ENCODE peak calls at places on chromosome 17, in ten cellular contexts. One of them, this sample, is unnamed.

GRCh38 chr17:42833771-42834422 is 700 bp downstream of the PSME3 start:
- DNase-seq in CD8-positive, alpha-beta memory T cell: no peak
- DNase-seq in pancreas: no peak
- DNase-seq in DND-41: peak; percentile 52
- DNase-seq in GM23248: peak; percentile 46
- DNase-seq in sigmoid colon: no peak
- DNase-seq in tibial nerve: no peak
- DNase-seq in HCT116: no peak
- DNase-seq in heart left ventricle: no peak
- DNase-seq in Karpas-422: no peak
- DNase-seq in this sample: no peak

GRCh38 chr17:39867891-39868553 is at the start of gene ZPBP2:
- DNase-seq in CD8-positive, alpha-beta memory T cell: peak; percentile 51
- DNase-seq in pancreas: no peak
- DNase-seq in DND-41: no peak
- DNase-seq in GM23248: peak; percentile 4
- DNase-seq in sigmoid colon: no peak
- DNase-seq in tibial nerve: no peak
- DNase-seq in HCT116: no peak
- DNase-seq in heart left ventricle: no peak
- DNase-seq in Karpas-422: no peak
- DNase-seq in this sample: peak; percentile 46

GRCh38 chr17:76561332-76561731 is 21.5 kb downstream of the PRCD start:
- DNase-seq in CD8-positive, alpha-beta memory T cell: no peak
- DNase-seq in pancreas: no peak
- DNase-seq in DND-41: no peak
- DNase-seq in GM23248: peak; percentile 5
- DNase-seq in sigmoid colon: no peak
- DNase-seq in tibial nerve: no peak
- DNase-seq in HCT116: no peak
- DNase-seq in heart left ventricle: no peak
- DNase-seq in Karpas-422: no peak
- DNase-seq in this sample: peak; percentile 30

GRCh38 chr17:43410557-43411368 is 12.0 kb downstream of the ARL4D start:
- DNase-seq in CD8-positive, alpha-beta memory T cell: no peak
- DNase-seq in pancreas: no peak
- DNase-seq in DND-41: no peak
- DNase-seq in GM23248: peak; percentile 50
- DNase-seq in sigmoid colon: no peak
- DNase-seq in tibial nerve: no peak
- DNase-seq in HCT116: no peak
- DNase-seq in heart left ventricle: no peak
- DNase-seq in Karpas-422: no peak
- DNase-seq in this sample: no peak

GRCh38 chr17:81966343-81967243 is 5.6 kb upstream of the NOTUM start:
- DNase-seq in CD8-positive, alpha-beta memory T cell: no peak
- DNase-seq in pancreas: peak; percentile 46
- DNase-seq in DND-41: no peak
- DNase-seq in GM23248: no peak
- DNase-seq in sigmoid colon: peak; percentile 80
- DNase-seq in tibial nerve: no peak
- DNase-seq in HCT116: no peak
- DNase-seq in heart left ventricle: peak; percentile 82
- DNase-seq in Karpas-422: peak; percentile 65
- DNase-seq in this sample: peak; percentile 48

GRCh38 chr17:75241996-75242460 is 19.4 kb downstream of the GGA3 start:
- DNase-seq in CD8-positive, alpha-beta memory T cell: peak; percentile 23
- DNase-seq in pancreas: no peak
- DNase-seq in DND-41: no peak
- DNase-seq in GM23248: peak; percentile 84
- DNase-seq in sigmoid colon: no peak
- DNase-seq in tibial nerve: peak; percentile 29
- DNase-seq in HCT116: no peak
- DNase-seq in heart left ventricle: no peak
- DNase-seq in Karpas-422: no peak
- DNase-seq in this sample: no peak

GRCh38 chr17:15469260-15469659 is 1.8 kb upstream of the CDRT4 start:
- DNase-seq in CD8-positive, alpha-beta memory T cell: no peak
- DNase-seq in pancreas: no peak
- DNase-seq in DND-41: no peak
- DNase-seq in GM23248: no peak
- DNase-seq in sigmoid colon: no peak
- DNase-seq in tibial nerve: peak; percentile 25
- DNase-seq in HCT116: no peak
- DNase-seq in heart left ventricle: peak; percentile 75
- DNase-seq in Karpas-422: no peak
- DNase-seq in this sample: no peak

GRCh38 chr17:74466111-74466784 is at the start of gene CD300A:
- DNase-seq in CD8-positive, alpha-beta memory T cell: no peak
- DNase-seq in pancreas: no peak
- DNase-seq in DND-41: peak; percentile 37
- DNase-seq in GM23248: no peak
- DNase-seq in sigmoid colon: no peak
- DNase-seq in tibial nerve: no peak
- DNase-seq in HCT116: no peak
- DNase-seq in heart left ventricle: peak; percentile 80
- DNase-seq in Karpas-422: no peak
- DNase-seq in this sample: no peak

GRCh38 chr17:47895254-47895855 is 681 bp upstream of the SP2 start:
- DNase-seq in CD8-positive, alpha-beta memory T cell: peak; percentile 4
- DNase-seq in pancreas: no peak
- DNase-seq in DND-41: no peak
- DNase-seq in GM23248: peak; percentile 76
- DNase-seq in sigmoid colon: no peak
- DNase-seq in tibial nerve: no peak
- DNase-seq in HCT116: no peak
- DNase-seq in heart left ventricle: peak; percentile 58
- DNase-seq in Karpas-422: peak; percentile 74
- DNase-seq in this sample: no peak

GRCh38 chr17:81011951-81012350 is 20.3 kb downstream of the CHMP6 start:
- DNase-seq in CD8-positive, alpha-beta memory T cell: no peak
- DNase-seq in pancreas: no peak
- DNase-seq in DND-41: no peak
- DNase-seq in GM23248: no peak
- DNase-seq in sigmoid colon: no peak
- DNase-seq in tibial nerve: no peak
- DNase-seq in HCT116: no peak
- DNase-seq in heart left ventricle: no peak
- DNase-seq in Karpas-422: no peak
- DNase-seq in this sample: no peak

GRCh38 chr17:8499614-8500013 is 63.9 kb downstream of the NDEL1 start:
- DNase-seq in CD8-positive, alpha-beta memory T cell: no peak
- DNase-seq in pancreas: no peak
- DNase-seq in DND-41: no peak
- DNase-seq in GM23248: no peak
- DNase-seq in sigmoid colon: no peak
- DNase-seq in tibial nerve: no peak
- DNase-seq in HCT116: no peak
- DNase-seq in heart left ventricle: no peak
- DNase-seq in Karpas-422: no peak
- DNase-seq in this sample: no peak

GRCh38 chr17:2262146-2262587 is 41.4 kb downstream of the SMG6 start:
- DNase-seq in CD8-positive, alpha-beta memory T cell: no peak
- DNase-seq in pancreas: no peak
- DNase-seq in DND-41: no peak
- DNase-seq in GM23248: peak; percentile 90
- DNase-seq in sigmoid colon: no peak
- DNase-seq in tibial nerve: no peak
- DNase-seq in HCT116: no peak
- DNase-seq in heart left ventricle: no peak
- DNase-seq in Karpas-422: no peak
- DNase-seq in this sample: no peak

GRCh38 chr17:49086649-49087048 is 45.9 kb upstream of the B4GALNT2 start:
- DNase-seq in CD8-positive, alpha-beta memory T cell: no peak
- DNase-seq in pancreas: no peak
- DNase-seq in DND-41: no peak
- DNase-seq in GM23248: no peak
- DNase-seq in sigmoid colon: no peak
- DNase-seq in tibial nerve: no peak
- DNase-seq in HCT116: no peak
- DNase-seq in heart left ventricle: no peak
- DNase-seq in Karpas-422: no peak
- DNase-seq in this sample: no peak

GRCh38 chr17:49086316-49086605 is 46.3 kb upstream of the B4GALNT2 start:
- DNase-seq in CD8-positive, alpha-beta memory T cell: no peak
- DNase-seq in pancreas: no peak
- DNase-seq in DND-41: no peak
- DNase-seq in GM23248: no peak
- DNase-seq in sigmoid colon: no peak
- DNase-seq in tibial nerve: no peak
- DNase-seq in HCT116: no peak
- DNase-seq in heart left ventricle: no peak
- DNase-seq in Karpas-422: no peak
- DNase-seq in this sample: peak; percentile 74

GRCh38 chr17:49090885-49091594 is 41.5 kb upstream of the B4GALNT2 start:
- DNase-seq in CD8-positive, alpha-beta memory T cell: no peak
- DNase-seq in pancreas: no peak
- DNase-seq in DND-41: no peak
- DNase-seq in GM23248: no peak
- DNase-seq in sigmoid colon: no peak
- DNase-seq in tibial nerve: no peak
- DNase-seq in HCT116: no peak
- DNase-seq in heart left ventricle: no peak
- DNase-seq in Karpas-422: no peak
- DNase-seq in this sample: no peak

GRCh38 chr17:49085565-49086315 is 46.8 kb upstream of the B4GALNT2 start:
- DNase-seq in CD8-positive, alpha-beta memory T cell: no peak
- DNase-seq in pancreas: no peak
- DNase-seq in DND-41: no peak
- DNase-seq in GM23248: no peak
- DNase-seq in sigmoid colon: no peak
- DNase-seq in tibial nerve: no peak
- DNase-seq in HCT116: no peak
- DNase-seq in heart left ventricle: no peak
- DNase-seq in Karpas-422: no peak
- DNase-seq in this sample: no peak

DNA sequence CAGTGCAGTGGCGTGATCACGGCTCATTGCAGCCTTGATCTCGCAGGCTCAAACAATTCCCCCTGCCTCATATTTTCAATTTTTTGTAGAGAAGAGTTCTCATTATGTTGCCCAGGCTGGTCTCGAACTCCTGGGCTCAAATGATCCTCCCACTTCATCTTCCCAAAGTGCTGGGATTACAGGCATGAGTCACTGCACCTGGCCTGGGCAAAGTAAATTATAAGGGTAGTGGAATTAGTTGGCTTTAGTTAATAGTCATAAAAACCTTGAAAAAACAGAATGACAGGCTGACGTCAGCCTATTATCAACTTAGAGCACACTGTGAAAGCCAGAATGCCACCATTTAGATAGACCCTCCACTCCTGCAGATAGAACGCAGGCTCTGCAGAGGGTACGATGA is 43.5 kb upstream of the B4GALNT2 start:
- DNase-seq in CD8-positive, alpha-beta memory T cell: no peak
- DNase-seq in pancreas: no peak
- DNase-seq in DND-41: no peak
- DNase-seq in GM23248: no peak
- DNase-seq in sigmoid colon: no peak
- DNase-seq in tibial nerve: no peak
- DNase-seq in HCT116: no peak
- DNase-seq in heart left ventricle: no peak
- DNase-seq in Karpas-422: no peak
- DNase-seq in this sample: peak; percentile 24
- H3K9me3 ChIP-seq in CD8-positive, alpha-beta memory T cell: no peaks in the 10 kb centered on the region
- H3K9me3 ChIP-seq in pancreas: no peaks in the 10 kb centered on the region
- H3K9me3 ChIP-seq in DND-41: no peaks in the 10 kb centered on the region
- H3K9me3 ChIP-seq in GM23248: no peaks in the 10 kb centered on the region
- H3K9me3 ChIP-seq in sigmoid colon: no peaks in the 10 kb centered on the region
- H3K9me3 ChIP-seq in tibial nerve: no peaks in the 10 kb centered on the region
- H3K9me3 ChIP-seq in HCT116: no peaks in the 10 kb centered on the region
- H3K9me3 ChIP-seq in heart left ventricle: no peaks in the 10 kb centered on the region
- H3K9me3 ChIP-seq in Karpas-422: no peaks in the 10 kb centered on the region
- H3K9me3 ChIP-seq in this sample: no peaks in the 10 kb centered on the region

DNA sequence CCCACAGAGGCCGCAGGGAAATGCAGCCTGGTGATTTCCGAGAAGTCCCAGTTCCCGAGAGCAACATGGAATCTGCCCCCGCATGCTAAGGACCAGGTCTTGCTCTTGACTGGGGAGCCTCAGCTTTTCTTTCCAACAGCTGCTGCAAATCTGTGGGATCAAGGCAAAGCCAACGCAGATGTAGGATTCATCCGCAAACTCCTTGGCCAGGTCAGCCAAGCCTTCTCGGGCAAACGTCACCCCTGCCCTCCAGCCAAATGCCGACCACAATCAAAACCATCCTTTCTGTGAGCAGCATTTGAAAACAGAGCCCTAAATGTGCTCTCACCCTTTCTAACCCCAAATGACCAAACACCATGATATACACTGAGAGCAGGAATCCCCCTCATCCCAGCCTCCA is 54.0 kb downstream of the MRM3 start:
- DNase-seq in CD8-positive, alpha-beta memory T cell: no peak
- DNase-seq in pancreas: no peak
- DNase-seq in DND-41: no peak
- DNase-seq in GM23248: peak; percentile 78
- DNase-seq in sigmoid colon: no peak
- DNase-seq in tibial nerve: no peak
- DNase-seq in HCT116: no peak
- DNase-seq in heart left ventricle: no peak
- DNase-seq in Karpas-422: no peak
- DNase-seq in this sample: no peak
- H3K9me3 ChIP-seq in CD8-positive, alpha-beta memory T cell: no peaks in the 10 kb centered on the region
- H3K9me3 ChIP-seq in pancreas: no peaks in the 10 kb centered on the region
- H3K9me3 ChIP-seq in DND-41: no peaks in the 10 kb centered on the region
- H3K9me3 ChIP-seq in GM23248: no peaks in the 10 kb centered on the region
- H3K9me3 ChIP-seq in sigmoid colon: no peaks in the 10 kb centered on the region
- H3K9me3 ChIP-seq in tibial nerve: no peaks in the 10 kb centered on the region
- H3K9me3 ChIP-seq in HCT116: no peaks in the 10 kb centered on the region
- H3K9me3 ChIP-seq in heart left ventricle: no peaks in the 10 kb centered on the region
- H3K9me3 ChIP-seq in Karpas-422: no peaks in the 10 kb centered on the region
- H3K9me3 ChIP-seq in this sample: no peaks in the 10 kb centered on the region

GRCh38 chr17:72119280-72119962 is 1.4 kb upstream of the SOX9 start:
- DNase-seq in CD8-positive, alpha-beta memory T cell: no peak
- DNase-seq in pancreas: no peak
- DNase-seq in DND-41: no peak
- DNase-seq in GM23248: no peak
- DNase-seq in sigmoid colon: no peak
- DNase-seq in tibial nerve: no peak
- DNase-seq in HCT116: no peak
- DNase-seq in heart left ventricle: no peak
- DNase-seq in Karpas-422: no peak
- DNase-seq in this sample: peak; percentile 20
- H3K9me3 ChIP-seq in CD8-positive, alpha-beta memory T cell: no peaks in the 10 kb centered on the region
- H3K9me3 ChIP-seq in pancreas: no peaks in the 10 kb centered on the region
- H3K9me3 ChIP-seq in DND-41: no peaks in the 10 kb centered on the region
- H3K9me3 ChIP-seq in GM23248: no peaks in the 10 kb centered on the region
- H3K9me3 ChIP-seq in sigmoid colon: no peaks in the 10 kb centered on the region
- H3K9me3 ChIP-seq in tibial nerve: no peaks in the 10 kb centered on the region
- H3K9me3 ChIP-seq in HCT116: no peaks in the 10 kb centered on the region
- H3K9me3 ChIP-seq in heart left ventricle: no peaks in the 10 kb centered on the region
- H3K9me3 ChIP-seq in Karpas-422: no peaks in the 10 kb centered on the region
- H3K9me3 ChIP-seq in this sample: no peaks in the 10 kb centered on the region

DNA sequence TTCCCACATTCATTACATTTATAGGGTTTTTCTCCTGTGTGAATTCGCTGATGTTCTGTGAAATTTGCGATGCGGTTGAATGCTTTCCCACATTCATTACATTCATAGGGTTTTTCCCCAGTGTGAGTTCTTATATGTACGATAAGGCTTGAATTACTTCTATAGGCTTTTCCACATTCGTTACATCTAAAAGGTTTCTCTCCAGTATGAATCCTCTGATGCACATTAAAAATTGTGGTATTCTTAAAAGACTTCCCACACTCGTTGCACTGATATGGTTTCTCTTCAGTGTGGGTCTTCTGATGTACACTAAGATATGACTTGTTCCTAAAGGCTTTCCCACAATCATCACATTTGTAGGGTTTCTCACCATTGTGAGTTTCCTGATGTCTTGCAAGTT is 30.4 kb downstream of the ZNF624 start:
- DNase-seq in CD8-positive, alpha-beta memory T cell: no peak
- DNase-seq in pancreas: no peak
- DNase-seq in DND-41: no peak
- DNase-seq in GM23248: no peak
- DNase-seq in sigmoid colon: no peak
- DNase-seq in tibial nerve: no peak
- DNase-seq in HCT116: no peak
- DNase-seq in heart left ventricle: no peak
- DNase-seq in Karpas-422: no peak
- DNase-seq in this sample: no peak
- H3K9me3 ChIP-seq in CD8-positive, alpha-beta memory T cell: peaks cover 37% of the 10 kb centered on the region
- H3K9me3 ChIP-seq in pancreas: no peaks in the 10 kb centered on the region
- H3K9me3 ChIP-seq in DND-41: peaks cover 56% of the 10 kb centered on the region
- H3K9me3 ChIP-seq in GM23248: peaks cover 17% of the 10 kb centered on the region
- H3K9me3 ChIP-seq in sigmoid colon: peaks cover 37% of the 10 kb centered on the region
- H3K9me3 ChIP-seq in tibial nerve: peaks cover 77% of the 10 kb centered on the region
- H3K9me3 ChIP-seq in HCT116: peaks cover 38% of the 10 kb centered on the region
- H3K9me3 ChIP-seq in heart left ventricle: peaks cover 31% of the 10 kb centered on the region
- H3K9me3 ChIP-seq in Karpas-422: peaks cover 52% of the 10 kb centered on the region
- H3K9me3 ChIP-seq in this sample: peaks cover 3% of the 10 kb centered on the region

This sample was measured in small intestine.